ENCODE peak calls at places on chromosomes 6 and 20, in five cellular contexts. C, K, O, J and X are unnamed samples.

GRCh38 chr20:35743693-35744491 is 1.8 kb upstream of the RBM39 start:
- DNase-seq in J (no peak), O (no peak), C (peak; percentile 35), K (no peak), X (peak; percentile 40)

GRCh38 chr6:45611502-45611901 is 233.8 kb upstream of the SUPT3H start:
- DNase-seq in C (no peak), O (no peak), K (no peak), J (no peak), X (no peak)

GRCh38 chr6:51598171-51598570 is 489.2 kb downstream of the PKHD1 start:
- DNase-seq in C (no peak), O (no peak), K (no peak), J (no peak), X (no peak)

GRCh38 chr6:15061176-15061575 is 184.7 kb upstream of the JARID2 start:
- DNase-seq in O (no peak), C (no peak), K (no peak), J (no peak), X (no peak)

GRCh38 chr6:122818866-122819265 is 29.8 kb downstream of the SMPDL3A start:
- DNase-seq in J (no peak), O (peak; percentile 20), K (no peak), C (no peak), X (no peak)

GRCh38 chr6:6052216-6052615 is 45.5 kb upstream of the NRN1 start:
- DNase-seq in K (no peak), J (no peak), C (no peak), O (no peak), X (no peak)

GRCh38 chr6:46898011-46898410 is 23.7 kb downstream of the ADGRF5 start:
- DNase-seq in K (no peak), O (no peak), J (no peak), C (no peak), X (no peak)

GRCh38 chr20:19748687-19749086 is 9.4 kb upstream of the RIN2 start:
- DNase-seq in J (no peak), O (no peak), K (no peak), C (no peak), X (no peak)

GRCh38 chr6:14555804-14556203 is 438.2 kb downstream of the CD83 start:
- DNase-seq in J (no peak), O (no peak), C (no peak), K (no peak), X (no peak)

GRCh38 chr6:6125495-6125894 is 118.8 kb upstream of the NRN1 start:
- DNase-seq in K (no peak), J (no peak), C (no peak), O (no peak), X (no peak)

GRCh38 chr6:145042559-145042958 is 692.8 kb downstream of the EPM2A start:
- DNase-seq in O (no peak), J (no peak), C (no peak), K (no peak), X (no peak)

GRCh38 chr6:45663181-45664180 is 285.7 kb upstream of the SUPT3H start:
- DNase-seq in C (peak; percentile 58), J (peak; percentile 53), K (peak; percentile 25), O (no peak), X (peak; percentile 61)

GRCh38 chr20:23049933-23050838 is 714 bp upstream of the THBD start:
- DNase-seq in K (no peak), C (peak; percentile 65), O (peak; percentile 8), J (no peak), X (no peak)

GRCh38 chr6:11425876-11426275 is 111.7 kb upstream of the TMEM170B start:
- DNase-seq in C (no peak), J (no peak), O (no peak), K (no peak), X (no peak)

GRCh38 chr6:26234421-26235239 is 130.4 kb upstream of the BTN3A2 start:
- DNase-seq in C (peak; percentile 87), J (peak; percentile 61), O (peak; percentile 14), K (peak; percentile 64), X (peak; percentile 79)

GRCh38 chr20:31860431-31861345 is 9.6 kb downstream of the DUSP15 start:
- DNase-seq in K (no peak), C (peak; percentile 34), O (no peak), J (no peak), X (no peak)

GRCh38 chr6:138101946-138102731 is 5.1 kb downstream of the PERP start:
- DNase-seq in J (no peak), O (no peak), K (no peak), C (no peak), X (no peak)